ENCODE peak calls at places on chromosome 22, in six cellular contexts. One of them, this sample, is unnamed. For H3K4me1, the result is how much of the 10 kb centered on the place peaks cover.

GRCh38 chr22:29580200-29580810 is 608 bp downstream of the NIPSNAP1 start:
- DNase-seq in adipocyte: no peak
- DNase-seq in BE2C: peak
- DNase-seq in mammary epithelial cell: no peak
- DNase-seq in IMR-90: no peak
- DNase-seq in CD4-positive, CD25-positive, alpha-beta regulatory T cell: no peak
- DNase-seq in this sample: no peak

GRCh38 chr22:44384981-44385610 is 72.3 kb upstream of the SHISAL1 start:
- DNase-seq in adipocyte: no peak
- DNase-seq in BE2C: no peak
- DNase-seq in IMR-90: no peak
- DNase-seq in CD4-positive, CD25-positive, alpha-beta regulatory T cell: no peak
- DNase-seq in mammary epithelial cell: no peak
- DNase-seq in this sample: peak

GRCh38 chr22:24965822-24966626 is 13.5 kb downstream of the KIAA1671 start:
- DNase-seq in adipocyte: no peak
- DNase-seq in BE2C: no peak
- DNase-seq in mammary epithelial cell: peak
- DNase-seq in IMR-90: no peak
- DNase-seq in CD4-positive, CD25-positive, alpha-beta regulatory T cell: no peak
- DNase-seq in this sample: no peak

GRCh38 chr22:32531955-32532818 is 57.6 kb downstream of the FBXO7 start:
- DNase-seq in CD4-positive, CD25-positive, alpha-beta regulatory T cell: no peak
- DNase-seq in BE2C: peak
- DNase-seq in mammary epithelial cell: peak
- DNase-seq in IMR-90: peak
- DNase-seq in adipocyte: peak
- DNase-seq in this sample: peak

GRCh38 chr22:44603774-44604173 is 98.2 kb upstream of the PRR5 start:
- DNase-seq in IMR-90: no peak
- DNase-seq in BE2C: no peak
- DNase-seq in mammary epithelial cell: no peak
- DNase-seq in adipocyte: no peak
- DNase-seq in CD4-positive, CD25-positive, alpha-beta regulatory T cell: no peak
- DNase-seq in this sample: no peak

GRCh38 chr22:39253427-39254070 is 8.8 kb upstream of the PDGFB start:
- DNase-seq in adipocyte: peak
- DNase-seq in IMR-90: peak
- DNase-seq in mammary epithelial cell: peak
- DNase-seq in BE2C: peak
- DNase-seq in CD4-positive, CD25-positive, alpha-beta regulatory T cell: no peak
- DNase-seq in this sample: peak

GRCh38 chr22:31122532-31123291 is at the start of gene INPP5J:
- DNase-seq in mammary epithelial cell: peak
- DNase-seq in adipocyte: peak
- DNase-seq in IMR-90: peak
- DNase-seq in BE2C: peak
- DNase-seq in CD4-positive, CD25-positive, alpha-beta regulatory T cell: no peak
- DNase-seq in this sample: peak

GRCh38 chr22:41447435-41448188 is 1.0 kb upstream of the TOB2 start:
- DNase-seq in adipocyte: peak
- DNase-seq in BE2C: peak
- DNase-seq in IMR-90: peak
- DNase-seq in mammary epithelial cell: peak
- DNase-seq in CD4-positive, CD25-positive, alpha-beta regulatory T cell: peak
- DNase-seq in this sample: peak

GRCh38 chr22:39947488-39948216 is 12.5 kb upstream of the TMA7B start:
- DNase-seq in adipocyte: no peak
- DNase-seq in BE2C: no peak
- DNase-seq in CD4-positive, CD25-positive, alpha-beta regulatory T cell: no peak
- DNase-seq in IMR-90: no peak
- DNase-seq in mammary epithelial cell: no peak
- DNase-seq in this sample: no peak

GRCh38 chr22:40289991-40290459 is 56.3 kb upstream of the ADSL start:
- DNase-seq in mammary epithelial cell: peak
- DNase-seq in adipocyte: no peak
- DNase-seq in CD4-positive, CD25-positive, alpha-beta regulatory T cell: peak
- DNase-seq in BE2C: no peak
- DNase-seq in IMR-90: no peak
- DNase-seq in this sample: no peak

GRCh38 chr22:38034884-38035529 is 22.2 kb upstream of the PICK1 start:
- DNase-seq in mammary epithelial cell: no peak
- DNase-seq in IMR-90: no peak
- DNase-seq in CD4-positive, CD25-positive, alpha-beta regulatory T cell: no peak
- DNase-seq in BE2C: no peak
- DNase-seq in adipocyte: no peak
- DNase-seq in this sample: peak

GRCh38 chr22:39209756-39210155 is 35.0 kb downstream of the PDGFB start:
- DNase-seq in CD4-positive, CD25-positive, alpha-beta regulatory T cell: no peak
- DNase-seq in IMR-90: no peak
- DNase-seq in adipocyte: no peak
- DNase-seq in BE2C: no peak
- DNase-seq in mammary epithelial cell: no peak
- DNase-seq in this sample: no peak

GRCh38 chr22:37231406-37232139 is 12.5 kb downstream of the RAC2 start:
- DNase-seq in CD4-positive, CD25-positive, alpha-beta regulatory T cell: peak
- DNase-seq in adipocyte: no peak
- DNase-seq in BE2C: no peak
- DNase-seq in IMR-90: no peak
- DNase-seq in mammary epithelial cell: no peak
- DNase-seq in this sample: peak

GRCh38 chr22:43993072-43993760 is 30.9 kb upstream of the PARVB start:
- DNase-seq in IMR-90: peak
- DNase-seq in CD4-positive, CD25-positive, alpha-beta regulatory T cell: peak
- DNase-seq in adipocyte: peak
- DNase-seq in BE2C: peak
- DNase-seq in mammary epithelial cell: peak
- DNase-seq in this sample: peak

GRCh38 chr22:25748704-25749103 is 6.7 kb downstream of the MYO18B start:
- DNase-seq in adipocyte: no peak
- DNase-seq in IMR-90: no peak
- DNase-seq in BE2C: no peak
- DNase-seq in mammary epithelial cell: no peak
- DNase-seq in CD4-positive, CD25-positive, alpha-beta regulatory T cell: no peak
- DNase-seq in this sample: peak

GRCh38 chr22:45887202-45888131 is 89.5 kb downstream of the WNT7B start:
- DNase-seq in adipocyte: no peak
- DNase-seq in IMR-90: no peak
- DNase-seq in CD4-positive, CD25-positive, alpha-beta regulatory T cell: no peak
- DNase-seq in BE2C: peak
- DNase-seq in mammary epithelial cell: peak
- DNase-seq in this sample: peak

GRCh38 chr22:30208631-30209603 is 37.6 kb downstream of the LIF start:
- DNase-seq in adipocyte: peak
- DNase-seq in IMR-90: peak
- DNase-seq in CD4-positive, CD25-positive, alpha-beta regulatory T cell: no peak
- DNase-seq in BE2C: peak
- DNase-seq in mammary epithelial cell: no peak
- DNase-seq in this sample: peak

DNA sequence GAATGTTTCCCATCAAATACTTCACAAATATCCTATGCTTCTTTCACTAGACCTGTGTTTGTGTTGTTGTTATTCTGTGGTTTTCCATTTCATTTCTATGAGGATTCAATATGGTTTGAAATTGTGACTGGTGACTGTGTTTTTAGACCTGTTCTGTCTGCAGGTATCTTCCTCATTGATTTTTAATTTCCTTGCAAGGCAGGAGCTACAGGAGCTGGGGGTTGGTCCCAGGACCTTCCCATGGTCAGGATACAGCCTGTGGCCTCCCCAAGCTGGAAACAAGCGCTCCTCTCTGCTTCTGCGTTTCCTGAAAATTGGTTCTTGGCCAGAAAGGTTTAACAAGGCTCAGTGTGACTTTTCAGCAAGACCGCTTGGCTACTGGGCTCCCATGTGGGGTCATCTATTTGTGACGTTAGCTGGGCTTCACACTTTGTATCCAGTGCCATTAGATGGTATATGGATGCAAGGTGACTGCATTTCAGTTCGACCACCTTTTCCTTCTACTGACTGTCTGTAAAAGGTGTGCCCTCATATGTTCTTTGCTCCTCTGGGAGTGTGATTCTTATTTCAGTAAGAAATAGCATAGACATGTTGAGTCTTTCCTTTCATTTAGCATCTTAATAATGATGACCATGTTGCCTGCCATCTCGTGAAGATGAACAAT is 21.5 kb downstream of the IGLL5 start:
- DNase-seq in CD4-positive, CD25-positive, alpha-beta regulatory T cell: no peak
- DNase-seq in IMR-90: no peak
- DNase-seq in BE2C: no peak
- DNase-seq in mammary epithelial cell: no peak
- DNase-seq in adipocyte: no peak
- DNase-seq in this sample: peak
- H3K4me3 ChIP-seq in CD4-positive, CD25-positive, alpha-beta regulatory T cell: no peak
- H3K4me3 ChIP-seq in IMR-90: no peak
- H3K4me3 ChIP-seq in BE2C: no peak
- H3K4me3 ChIP-seq in mammary epithelial cell: no peak
- H3K4me3 ChIP-seq in adipocyte: no peak
- H3K4me3 ChIP-seq in this sample: no peak

GRCh38 chr22:20203142-20204099 is 52.6 kb upstream of the CCDC188 start:
- DNase-seq in mammary epithelial cell: no peak
- DNase-seq in CD4-positive, CD25-positive, alpha-beta regulatory T cell: no peak
- DNase-seq in BE2C: no peak
- DNase-seq in adipocyte: no peak
- DNase-seq in IMR-90: peak
- DNase-seq in this sample: no peak

GRCh38 chr22:20205964-20206708 is 55.3 kb upstream of the CCDC188 start:
- DNase-seq in adipocyte: no peak
- DNase-seq in mammary epithelial cell: peak
- DNase-seq in IMR-90: peak
- DNase-seq in CD4-positive, CD25-positive, alpha-beta regulatory T cell: peak
- DNase-seq in BE2C: no peak
- DNase-seq in this sample: no peak

GRCh38 chr22:20204281-20204680 is 53.4 kb upstream of the CCDC188 start:
- DNase-seq in CD4-positive, CD25-positive, alpha-beta regulatory T cell: no peak
- DNase-seq in IMR-90: no peak
- DNase-seq in mammary epithelial cell: no peak
- DNase-seq in adipocyte: no peak
- DNase-seq in BE2C: no peak
- DNase-seq in this sample: no peak

GRCh38 chr22:20205464-20205963 is 54.7 kb upstream of the CCDC188 start:
- DNase-seq in adipocyte: no peak
- DNase-seq in IMR-90: no peak
- DNase-seq in BE2C: no peak
- DNase-seq in CD4-positive, CD25-positive, alpha-beta regulatory T cell: no peak
- DNase-seq in mammary epithelial cell: no peak
- DNase-seq in this sample: no peak

GRCh38 chr22:20204821-20205220 is 54.0 kb upstream of the CCDC188 start:
- DNase-seq in CD4-positive, CD25-positive, alpha-beta regulatory T cell: no peak
- DNase-seq in mammary epithelial cell: no peak
- DNase-seq in BE2C: no peak
- DNase-seq in adipocyte: no peak
- DNase-seq in IMR-90: no peak
- DNase-seq in this sample: no peak
- H3K4me1 ChIP-seq in CD4-positive, CD25-positive, alpha-beta regulatory T cell: under half
- H3K4me1 ChIP-seq in mammary epithelial cell: under half
- H3K4me1 ChIP-seq in BE2C: under half
- H3K4me1 ChIP-seq in adipocyte: under half
- H3K4me1 ChIP-seq in IMR-90: under half
- H3K4me1 ChIP-seq in this sample: under half

DNA sequence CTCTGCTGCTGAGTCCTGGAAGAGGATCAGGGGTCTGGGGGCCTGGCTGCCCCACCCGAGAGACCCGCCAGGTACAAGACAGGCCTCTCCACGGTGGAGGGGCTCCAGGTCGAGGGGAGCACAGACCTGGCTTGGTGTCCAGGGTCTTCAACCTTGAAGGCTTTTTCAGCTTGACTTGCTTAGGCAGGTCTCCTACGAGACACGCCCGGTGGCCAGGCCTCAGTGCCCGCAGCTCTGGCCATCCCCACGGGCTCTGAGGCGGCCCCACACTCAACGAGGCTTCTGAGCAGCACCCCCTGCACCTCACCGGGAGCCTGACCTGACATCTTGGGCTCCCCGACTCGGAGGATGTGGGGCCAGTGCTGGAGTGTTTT is 6.6 kb upstream of the PLXNB2 start:
- DNase-seq in mammary epithelial cell: no peak
- DNase-seq in CD4-positive, CD25-positive, alpha-beta regulatory T cell: no peak
- DNase-seq in BE2C: peak
- DNase-seq in IMR-90: no peak
- DNase-seq in adipocyte: no peak
- DNase-seq in this sample: peak
- H3K4me3 ChIP-seq in mammary epithelial cell: no peak
- H3K4me3 ChIP-seq in CD4-positive, CD25-positive, alpha-beta regulatory T cell: peak
- H3K4me3 ChIP-seq in BE2C: no peak
- H3K4me3 ChIP-seq in IMR-90: no peak
- H3K4me3 ChIP-seq in adipocyte: no peak
- H3K4me3 ChIP-seq in this sample: no peak

GRCh38 chr22:48072777-48073176 is 1310.3 kb downstream of the TBC1D22A start:
- DNase-seq in CD4-positive, CD25-positive, alpha-beta regulatory T cell: no peak
- DNase-seq in BE2C: no peak
- DNase-seq in IMR-90: no peak
- DNase-seq in adipocyte: no peak
- DNase-seq in mammary epithelial cell: no peak
- DNase-seq in this sample: no peak
- H3K4me1 ChIP-seq in CD4-positive, CD25-positive, alpha-beta regulatory T cell: under half
- H3K4me1 ChIP-seq in BE2C: under half
- H3K4me1 ChIP-seq in IMR-90: under half
- H3K4me1 ChIP-seq in adipocyte: under half
- H3K4me1 ChIP-seq in mammary epithelial cell: under half
- H3K4me1 ChIP-seq in this sample: under half

GRCh38 chr22:20920881-20921203 is 3.6 kb downstream of the CRKL start:
- DNase-seq in adipocyte: peak
- DNase-seq in BE2C: no peak
- DNase-seq in IMR-90: no peak
- DNase-seq in CD4-positive, CD25-positive, alpha-beta regulatory T cell: no peak
- DNase-seq in mammary epithelial cell: no peak
- DNase-seq in this sample: no peak
- H3K4me3 ChIP-seq in adipocyte: peak
- H3K4me3 ChIP-seq in BE2C: peak
- H3K4me3 ChIP-seq in IMR-90: peak
- H3K4me3 ChIP-seq in CD4-positive, CD25-positive, alpha-beta regulatory T cell: peak
- H3K4me3 ChIP-seq in mammary epithelial cell: peak
- H3K4me3 ChIP-seq in this sample: peak

GRCh38 chr22:42909363-42910058 is 52.4 kb upstream of the ARFGAP3 start:
- DNase-seq in CD4-positive, CD25-positive, alpha-beta regulatory T cell: no peak
- DNase-seq in mammary epithelial cell: no peak
- DNase-seq in adipocyte: no peak
- DNase-seq in BE2C: no peak
- DNase-seq in IMR-90: no peak
- DNase-seq in this sample: peak
- H3K4me1 ChIP-seq in CD4-positive, CD25-positive, alpha-beta regulatory T cell: under half
- H3K4me1 ChIP-seq in mammary epithelial cell: under half
- H3K4me1 ChIP-seq in adipocyte: under half
- H3K4me1 ChIP-seq in BE2C: under half
- H3K4me1 ChIP-seq in IMR-90: under half
- H3K4me1 ChIP-seq in this sample: under half

GRCh38 chr22:23858484-23858815 is 775 bp downstream of the SLC2A11 start:
- DNase-seq in adipocyte: no peak
- DNase-seq in mammary epithelial cell: no peak
- DNase-seq in CD4-positive, CD25-positive, alpha-beta regulatory T cell: no peak
- DNase-seq in BE2C: no peak
- DNase-seq in IMR-90: no peak
- DNase-seq in this sample: no peak
- H3K4me3 ChIP-seq in adipocyte: peak
- H3K4me3 ChIP-seq in mammary epithelial cell: peak
- H3K4me3 ChIP-seq in CD4-positive, CD25-positive, alpha-beta regulatory T cell: peak
- H3K4me3 ChIP-seq in BE2C: peak
- H3K4me3 ChIP-seq in IMR-90: peak
- H3K4me3 ChIP-seq in this sample: peak

This sample was measured in osteoblast.